ENCODE peak calls at places on chromosomes 5 and 9, in eight cellular contexts. K, X, T, D, F, A, I and Z are unnamed samples.
A peak's percentile ranks its signal among the peaks of the same experiment; 100 is the strongest.

GRCh38 chr9:25709941-25710340 is 31.7 kb upstream of the TUSC1 start:
- DNase-seq in D (no peak), T (no peak), A (no peak), K (no peak), I (no peak), F (no peak), X (no peak), Z (no peak)

GRCh38 chr5:93346301-93346700 is 234.7 kb downstream of the NR2F1-AS1 start:
- DNase-seq in D (no peak), A (no peak), X (no peak), F (no peak), K (peak; percentile 25), T (no peak), I (no peak), Z (no peak)

GRCh38 chr5:179923422-179923821 is 15.7 kb upstream of the TBC1D9B start:
- DNase-seq in A (no peak), I (no peak), D (no peak), T (no peak), K (no peak), F (no peak), X (no peak), Z (no peak)

GRCh38 chr5:143913008-143913752 is 101.2 kb downstream of the HMHB1 start:
- DNase-seq in T (peak; percentile 75), F (no peak), D (no peak), X (no peak), I (no peak), A (peak; percentile 86), K (peak; percentile 91), Z (no peak)

GRCh38 chr5:55370291-55370925 is 62.6 kb downstream of the MTREX start:
- DNase-seq in I (no peak), F (no peak), K (no peak), D (no peak), T (no peak), X (no peak), A (no peak), Z (no peak)

GRCh38 chr5:157528036-157528632 is 47.4 kb downstream of the ADAM19 start:
- DNase-seq in F (peak; percentile 42), A (no peak), X (no peak), I (peak; percentile 43), D (no peak), T (no peak), K (peak; percentile 67), Z (no peak)

GRCh38 chr5:118863345-118863744 is 125.0 kb downstream of the DTWD2 start:
- DNase-seq in A (peak; percentile 70), D (no peak), T (peak; percentile 26), X (no peak), K (peak; percentile 61), F (no peak), I (no peak), Z (no peak)

GRCh38 chr5:128630078-128630575 is 92.1 kb upstream of the FBN2 start:
- DNase-seq in X (no peak), A (no peak), D (no peak), I (no peak), T (no peak), K (no peak), F (no peak), Z (no peak)

GRCh38 chr5:44987026-44987425 is 178.3 kb downstream of the MRPS30 start:
- DNase-seq in F (no peak), K (no peak), A (peak; percentile 16), D (no peak), X (no peak), I (no peak), T (no peak), Z (no peak)

GRCh38 chr5:35884789-35885172 is 28.1 kb downstream of the IL7R start:
- DNase-seq in I (no peak), A (no peak), K (no peak), F (no peak), T (no peak), X (no peak), D (no peak), Z (no peak)

GRCh38 chr5:18736051-18736398 is 1101.8 kb downstream of the TAF11L14 start:
- DNase-seq in F (no peak), T (no peak), D (no peak), A (no peak), X (no peak), I (no peak), K (no peak), Z (no peak)

GRCh38 chr5:144451187-144451973 is 280.7 kb downstream of the KCTD16 start:
- DNase-seq in D (no peak), A (no peak), F (no peak), K (no peak), X (no peak), T (peak; percentile 78), I (no peak), Z (no peak)

GRCh38 chr5:5522336-5522735 is 99.9 kb downstream of the ICE1 start:
- DNase-seq in X (no peak), T (no peak), K (no peak), D (no peak), I (no peak), F (no peak), A (no peak), Z (no peak)

GRCh38 chr9:72473474-72474241 is 47.8 kb upstream of the TMC1 start:
- DNase-seq in D (no peak), F (no peak), I (no peak), K (peak; percentile 91), X (no peak), A (peak; percentile 72), T (peak; percentile 64), Z (no peak)

GRCh38 chr5:79641414-79641813 is 29.2 kb downstream of the TENT2 start:
- DNase-seq in I (no peak), A (no peak), D (no peak), X (no peak), T (no peak), K (no peak), F (no peak), Z (no peak)

GRCh38 chr9:13023498-13023897 is 248.7 kb downstream of the LURAP1L start:
- DNase-seq in X (no peak), T (no peak), D (no peak), K (peak; percentile 2), F (peak; percentile 96), A (peak; percentile 54), I (no peak), Z (no peak)

GRCh38 chr9:109512170-109512756 is 14.2 kb upstream of the PTPN3 start:
- DNase-seq in K (no peak), T (no peak), F (no peak), X (no peak), D (no peak), I (no peak), A (no peak), Z (no peak)

GRCh38 chr5:31948006-31948405 is 226.1 kb downstream of the GOLPH3 start:
- DNase-seq in D (peak; percentile 92), I (no peak), F (no peak), A (no peak), X (no peak), K (no peak), T (no peak), Z (no peak)

GRCh38 chr5:171633776-171634470 is 151.7 kb upstream of the SMIM23 start:
- DNase-seq in K (no peak), X (no peak), D (no peak), F (peak; percentile 15), I (no peak), T (no peak), A (no peak), Z (no peak)

GRCh38 chr5:1391691-1392090 is 46.8 kb upstream of the CLPTM1L start:
- DNase-seq in F (no peak), X (no peak), K (no peak), D (no peak), T (no peak), I (no peak), A (no peak), Z (no peak)

GRCh38 chr5:1312206-1312605 is 17.3 kb upstream of the TERT start:
- DNase-seq in D (no peak), T (no peak), X (peak; percentile 19), K (no peak), A (no peak), I (no peak), F (no peak), Z (peak; percentile 56)

GRCh38 chr9:14687042-14687719 is 6.1 kb downstream of the ZDHHC21 start:
- DNase-seq in K (peak; percentile 94), X (no peak), I (no peak), T (peak; percentile 82), F (no peak), D (no peak), A (peak; percentile 83), Z (no peak)

GRCh38 chr9:72749276-72749675 is 203.6 kb downstream of the ALDH1A1 start:
- DNase-seq in K (no peak), F (no peak), T (no peak), D (no peak), I (peak; percentile 63), X (no peak), A (no peak), Z (no peak)

GRCh38 chr9:4097490-4097889 is 202.4 kb downstream of the GLIS3 start:
- DNase-seq in I (no peak), K (no peak), X (no peak), A (no peak), D (no peak), F (no peak), T (peak; percentile 73), Z (no peak)

GRCh38 chr5:159773062-159773924 is 143.0 kb upstream of the ADRA1B start:
- DNase-seq in K (peak; percentile 90), D (no peak), A (peak; percentile 88), X (peak; percentile 82), F (peak; percentile 59), T (peak; percentile 84), I (peak; percentile 76), Z (peak; percentile 91)

GRCh38 chr9:131840220-131840619 is 100.3 kb upstream of the RAPGEF1 start:
- DNase-seq in X (no peak), F (no peak), K (no peak), A (no peak), I (no peak), D (no peak), T (no peak), Z (no peak)

GRCh38 chr5:132274050-132274869 is 16.8 kb downstream of the PDLIM4 start:
- DNase-seq in A (no peak), D (no peak), K (no peak), F (no peak), I (peak; percentile 73), X (no peak), T (no peak), Z (no peak)

GRCh38 chr5:149782900-149783586 is 52.9 kb downstream of the PPARGC1B start:
- DNase-seq in T (peak; percentile 10), K (no peak), X (no peak), A (no peak), I (no peak), D (no peak), F (no peak), Z (no peak)

GRCh38 chr5:117803533-117803932 is 1184.8 kb downstream of the DTWD2 start:
- DNase-seq in A (no peak), I (no peak), F (peak; percentile 58), X (no peak), K (peak; percentile 90), T (no peak), D (no peak), Z (no peak)

GRCh38 chr5:151523335-151523734 is 67.8 kb downstream of the FAT2 start:
- DNase-seq in D (no peak), K (peak; percentile 55), I (no peak), F (peak; percentile 69), X (peak; percentile 12), A (peak; percentile 44), T (peak; percentile 41), Z (no peak)

GRCh38 chr5:43609752-43610151 is 6.8 kb downstream of the NNT start:
- DNase-seq in I (no peak), K (no peak), A (peak; percentile 11), F (peak; percentile 64), D (no peak), T (no peak), X (no peak), Z (no peak)

GRCh38 chr9:135613946-135614805 is 25.2 kb downstream of the GLT6D1 start:
- DNase-seq in K (no peak), X (no peak), T (no peak), D (no peak), F (no peak), A (no peak), I (no peak), Z (peak; percentile 55)

GRCh38 chr9:114174876-114175771 is 19.8 kb downstream of the COL27A1 start:
- DNase-seq in A (peak; percentile 40), X (no peak), D (no peak), T (no peak), I (no peak), K (peak; percentile 88), F (no peak), Z (no peak)

GRCh38 chr5:40680741-40681350 is 1.1 kb downstream of the PTGER4 start:
- DNase-seq in X (peak; percentile 42), I (peak; percentile 78), K (no peak), F (no peak), A (no peak), T (no peak), D (no peak), Z (peak; percentile 63)